ENCODE peak calls at places on chromosomes 1 and 21, in eight cellular contexts. H is GM12892, K is upper lobe of left lung, G is right lobe of liver, L is lower leg skin, O is uterus, F is IMR-90, M is stomach. S is an unnamed sample.

GRCh38 chr21:31497939-31498338 is 153.9 kb upstream of the TIAM1 start:
- DNase-seq in K (no peak), L (no peak), G (no peak), F (no peak), M (no peak), H (no peak), O (no peak), S (no peak)

GRCh38 chr1:224430511-224431113 is 4.0 kb downstream of the WDR26 start:
- DNase-seq in O (no peak), H (peak), G (no peak), M (no peak), K (no peak), L (peak), F (peak), S (peak)

GRCh38 chr21:39911792-39912191 is 44.6 kb downstream of the PCP4 start:
- DNase-seq in G (no peak), L (no peak), H (no peak), F (no peak), K (no peak), M (no peak), O (no peak), S (no peak)

GRCh38 chr1:218772575-218772974 is 401.1 kb upstream of the LYPLAL1 start:
- DNase-seq in M (no peak), F (peak), K (no peak), O (no peak), G (no peak), L (no peak), H (no peak), S (no peak)

GRCh38 chr1:159925713-159926066 is 383 bp upstream of the TAGLN2 start:
- DNase-seq in O (no peak), M (no peak), H (no peak), L (no peak), G (no peak), K (no peak), F (no peak), S (peak)

GRCh38 chr1:16126738-16127515 is 28.9 kb downstream of the EPHA2 start:
- DNase-seq in F (no peak), O (no peak), K (no peak), G (no peak), L (no peak), H (no peak), M (no peak), S (peak)

GRCh38 chr1:95117207-95118018 is at the start of gene TLCD4:
- DNase-seq in F (peak), H (peak), O (peak), G (peak), K (peak), L (no peak), M (peak), S (peak)

GRCh38 chr1:78005755-78006154 is 1.0 kb downstream of the DNAJB4 start:
- DNase-seq in O (peak), L (no peak), M (no peak), F (peak), H (no peak), K (no peak), G (no peak), S (peak)

GRCh38 chr1:59315529-59316433 is 18.9 kb downstream of the FGGY start:
- DNase-seq in K (no peak), O (no peak), M (no peak), L (no peak), G (no peak), F (no peak), H (no peak), S (no peak)

GRCh38 chr1:175481126-175482071 is 262.0 kb downstream of the TNR start:
- DNase-seq in K (no peak), M (no peak), F (peak), L (no peak), O (no peak), G (no peak), H (no peak), S (no peak)

GRCh38 chr1:226625832-226626576 is 77.4 kb downstream of the STUM start:
- DNase-seq in K (peak), M (no peak), F (no peak), H (no peak), G (peak), O (peak), L (no peak), S (no peak)

GRCh38 chr1:16153999-16154673 is 1.7 kb downstream of the EPHA2 start:
- DNase-seq in H (no peak), F (no peak), L (no peak), K (no peak), O (no peak), G (no peak), M (no peak), S (no peak)

GRCh38 chr21:25818156-25818950 is 83.6 kb downstream of the GABPA start:
- DNase-seq in H (no peak), G (no peak), F (no peak), K (no peak), M (no peak), L (no peak), O (no peak), S (no peak)

GRCh38 chr1:60281360-60281932 is 207.9 kb upstream of the C1orf87 start:
- DNase-seq in L (peak), M (peak), F (peak), G (peak), K (no peak), H (peak), O (peak), S (peak)

GRCh38 chr1:202297291-202297690 is 44.4 kb downstream of the UBE2T start:
- DNase-seq in H (no peak), L (no peak), M (no peak), G (no peak), K (no peak), F (no peak), O (no peak), S (no peak)

GRCh38 chr1:21647431-21648373 is 21.5 kb downstream of the RAP1GAP start:
- DNase-seq in F (peak), K (no peak), L (no peak), M (no peak), H (peak), O (no peak), G (peak), S (peak)

GRCh38 chr1:935751-936231 is 12.1 kb downstream of the SAMD11 start:
- DNase-seq in H (no peak), O (no peak), L (no peak), F (no peak), K (peak), M (no peak), G (no peak), S (no peak)

GRCh38 chr1:64624446-64624766 is 120.5 kb upstream of the RAVER2 start:
- DNase-seq in M (no peak), G (no peak), O (no peak), F (peak), L (no peak), H (no peak), K (no peak), S (no peak)

GRCh38 chr21:35102488-35103407 is 53.6 kb upstream of the RUNX1 start:
- DNase-seq in F (peak), K (no peak), O (no peak), H (peak), G (no peak), L (peak), M (peak), S (peak)

GRCh38 chr1:201122321-201123017 is 4.5 kb downstream of the ASCL5 start:
- DNase-seq in M (no peak), L (no peak), O (no peak), H (no peak), G (no peak), K (no peak), F (no peak), S (no peak)

GRCh38 chr1:240515505-240515904 is 96.5 kb downstream of the GREM2 start:
- DNase-seq in L (no peak), K (no peak), O (no peak), F (peak), M (no peak), G (no peak), H (no peak), S (no peak)

GRCh38 chr1:232793944-232794343 is 11.3 kb upstream of the MAP10 start:
- DNase-seq in O (no peak), H (no peak), F (peak), M (no peak), G (no peak), K (no peak), L (no peak), S (peak)

GRCh38 chr1:106954830-106955229 is 101.6 kb upstream of the PRMT6 start:
- DNase-seq in O (no peak), L (no peak), K (no peak), M (no peak), G (no peak), F (no peak), H (no peak), S (no peak)

DNA sequence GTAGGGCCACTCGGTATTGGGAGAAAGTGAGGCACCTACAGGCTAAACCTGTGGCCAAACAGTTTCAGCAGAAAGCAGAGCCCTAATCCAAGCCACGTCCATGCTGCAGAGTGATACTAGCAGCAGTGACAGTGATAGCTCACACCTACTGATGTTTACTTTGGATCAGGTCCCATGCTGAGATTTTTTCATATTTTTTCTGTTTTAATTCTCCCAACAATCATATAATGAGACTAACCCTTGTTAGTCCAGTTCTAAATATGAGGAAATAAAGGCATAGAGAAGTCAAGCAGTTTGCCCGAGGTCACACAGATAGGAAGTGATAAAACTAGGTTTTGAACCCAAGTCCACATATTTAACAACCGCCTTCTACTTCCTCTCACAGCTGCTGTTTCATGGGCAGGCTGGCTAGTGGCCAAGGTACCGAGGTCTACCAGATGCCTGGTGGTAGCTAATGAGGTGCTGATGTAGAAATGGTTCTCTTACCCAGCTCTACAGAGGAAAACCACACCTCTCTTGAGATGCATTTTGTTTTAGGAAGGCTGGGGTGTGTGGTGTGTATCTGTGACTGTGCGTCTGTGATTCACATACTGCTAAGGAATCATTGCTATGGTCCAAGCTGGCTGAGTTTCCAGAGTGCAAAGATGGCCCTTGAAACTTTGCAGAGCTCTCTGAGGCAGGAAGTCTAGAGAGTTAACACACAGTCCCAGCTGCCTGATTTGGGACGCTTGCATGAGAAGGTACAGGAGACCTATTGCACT is 80.3 kb upstream of the ARTN start:
- DNase-seq in L (peak), G (peak), M (peak), F (peak), H (no peak), O (peak), K (no peak), S (peak)
- TF ChIP-seq POLR2A in L (no peak), G (no peak), M (no peak), F (no peak), H (no peak), O (no peak), K (no peak), S (no peak)

GRCh38 chr1:25342846-25343245 is 4.7 kb downstream of the TMEM50A start:
- DNase-seq in H (no peak), F (no peak), K (no peak), O (no peak), M (no peak), G (no peak), L (no peak), S (no peak)

GRCh38 chr1:25343872-25344271 is 5.7 kb downstream of the TMEM50A start:
- DNase-seq in G (no peak), F (peak), M (no peak), H (no peak), L (no peak), K (no peak), O (no peak), S (no peak)

GRCh38 chr1:25341746-25342145 is 3.6 kb downstream of the TMEM50A start:
- DNase-seq in K (no peak), M (no peak), H (no peak), G (no peak), O (no peak), F (no peak), L (no peak), S (no peak)

GRCh38 chr1:25338188-25338981 is at the start of gene TMEM50A:
- DNase-seq in M (peak), H (peak), F (peak), K (peak), L (peak), G (peak), O (peak), S (peak)
- TF ChIP-seq POLR2A in M (peak), H (peak), F (peak), K (peak), L (no peak), G (peak), O (peak), S (peak)

DNA sequence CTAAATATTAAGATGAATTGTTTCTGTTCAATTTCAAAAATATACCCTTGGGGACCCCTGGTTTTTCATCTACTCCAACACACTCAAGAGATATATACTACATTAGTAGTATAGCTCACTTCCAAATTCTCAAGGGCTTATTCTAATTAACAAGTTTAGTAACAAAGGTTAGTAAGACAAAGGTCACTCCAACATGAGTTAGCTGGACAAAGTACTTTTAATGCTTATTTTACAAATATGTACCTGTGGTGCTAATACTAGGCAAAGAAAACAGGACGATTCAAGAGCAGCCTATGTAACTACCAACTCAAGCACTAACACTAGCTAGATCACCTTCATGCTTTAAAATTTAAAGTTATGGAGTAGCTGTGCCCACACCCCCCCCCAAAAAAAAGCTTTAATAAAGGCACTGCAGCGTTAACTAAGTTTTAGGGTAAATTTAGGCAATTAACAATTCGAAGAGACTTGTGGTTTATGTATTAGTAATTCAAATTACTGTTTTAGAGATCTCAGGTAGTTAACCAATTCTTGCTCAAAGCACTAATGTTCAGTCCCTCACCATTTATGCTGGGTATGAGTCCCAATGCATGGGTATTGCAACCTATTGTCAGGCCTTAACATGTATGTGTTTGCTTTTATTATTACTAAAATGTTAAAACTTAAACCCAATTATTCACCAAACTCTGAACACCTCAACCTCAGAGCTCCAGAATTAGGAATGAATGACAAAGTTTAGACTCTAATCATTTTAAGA is 14.1 kb downstream of the HNRNPU start:
- DNase-seq in O (no peak), H (no peak), L (no peak), K (no peak), G (no peak), F (no peak), M (no peak), S (no peak)
- TF ChIP-seq POLR2A in O (no peak), H (peak), L (no peak), K (no peak), G (no peak), F (peak), M (no peak), S (no peak)

DNA sequence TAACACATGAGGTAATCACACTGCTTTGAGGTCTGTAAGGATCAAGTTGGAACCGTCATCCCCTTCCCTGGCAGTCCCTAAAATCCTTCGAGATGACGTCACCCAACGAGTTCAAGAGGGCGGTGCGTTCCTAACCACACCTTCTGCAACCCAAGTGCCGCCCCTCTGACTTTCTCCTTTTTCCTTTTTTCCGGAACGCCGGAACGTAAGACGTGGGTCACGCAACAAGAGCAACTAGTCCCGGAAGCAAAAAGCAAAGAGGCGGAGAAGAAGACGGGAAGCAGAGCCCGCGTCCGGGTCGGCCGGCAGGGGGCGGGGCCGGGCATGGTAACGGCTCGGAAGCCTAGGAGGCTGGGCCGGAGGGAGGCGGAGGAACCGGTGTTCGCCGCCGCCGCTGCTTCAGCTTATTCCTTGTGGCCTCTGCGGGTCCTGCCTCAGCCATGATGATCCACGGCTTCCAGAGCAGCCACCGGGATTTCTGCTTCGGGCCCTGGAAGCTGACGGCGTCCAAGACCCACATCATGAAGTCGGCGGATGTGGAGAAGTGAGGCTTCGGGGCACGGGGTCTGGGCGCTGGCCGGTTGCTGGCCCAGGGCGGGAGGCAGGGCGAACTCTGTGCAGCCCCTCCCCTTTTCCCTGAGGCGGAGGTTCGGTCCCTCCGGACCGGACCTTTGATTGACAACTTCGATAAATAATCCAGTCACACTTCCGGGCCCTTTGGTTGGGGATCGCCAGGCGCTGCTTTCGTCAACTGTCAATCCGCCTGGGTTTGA is at the start of gene TIPRL:
- DNase-seq in K (peak), L (peak), O (peak), F (peak), M (peak), H (peak), G (peak), S (peak)
- TF ChIP-seq POLR2A in K (peak), L (no peak), O (peak), F (peak), M (no peak), H (peak), G (peak), S (peak)

GRCh38 chr1:234980657-234981396 is 147.8 kb downstream of the TOMM20 start:
- DNase-seq in K (peak), G (peak), O (peak), F (peak), L (peak), M (peak), H (peak), S (peak)
- TF ChIP-seq POLR2A in K (no peak), G (peak), O (peak), F (peak), L (no peak), M (no peak), H (peak), S (peak)

GRCh38 chr1:67404212-67404620 is 26.0 kb downstream of the SERBP1 start:
- DNase-seq in M (no peak), L (no peak), H (no peak), F (peak), O (no peak), K (no peak), G (no peak), S (no peak)
- TF ChIP-seq POLR2A in M (no peak), L (no peak), H (no peak), F (no peak), O (no peak), K (no peak), G (no peak), S (no peak)

DNA sequence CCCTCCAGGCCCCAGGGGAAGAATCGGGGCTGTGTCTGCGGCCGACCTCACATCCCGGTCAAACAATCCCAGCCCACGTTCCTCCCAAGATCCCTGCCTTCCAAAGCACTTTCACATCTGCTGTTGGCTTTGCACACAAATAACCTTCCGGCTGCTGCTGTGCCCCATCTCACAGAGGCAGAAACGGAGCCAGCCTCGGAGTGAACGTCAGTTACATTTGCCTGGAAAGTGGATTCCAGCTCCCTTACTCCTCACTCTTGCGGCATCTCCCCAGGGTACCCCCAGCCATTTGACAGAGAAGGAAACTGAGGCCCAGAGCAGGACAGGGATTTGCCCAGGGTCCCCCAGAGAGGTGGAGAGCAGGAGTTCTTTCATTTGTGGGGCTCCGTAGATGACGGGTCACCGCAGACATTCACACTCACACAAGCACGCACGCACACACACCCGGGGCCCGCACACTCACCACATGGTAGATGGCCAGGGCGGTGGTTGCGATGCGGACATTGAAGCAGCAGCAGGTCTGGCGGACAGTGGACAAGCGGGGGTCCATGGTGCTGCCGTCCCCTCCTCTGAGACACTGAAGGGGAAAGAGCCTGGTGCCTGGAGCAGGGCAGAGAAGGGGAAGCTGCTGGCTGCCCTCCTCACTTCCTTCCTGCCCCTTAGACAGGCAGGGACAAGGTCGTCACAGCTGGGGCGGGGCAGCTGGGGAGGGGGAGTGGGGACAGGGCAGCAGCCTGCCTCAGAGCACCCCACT is at the start of gene LAPTM5:
- DNase-seq in M (peak), K (peak), O (no peak), F (no peak), H (no peak), L (peak), G (peak), S (no peak)
- TF ChIP-seq POLR2A in M (no peak), K (peak), O (no peak), F (no peak), H (peak), L (no peak), G (peak), S (no peak)

DNA sequence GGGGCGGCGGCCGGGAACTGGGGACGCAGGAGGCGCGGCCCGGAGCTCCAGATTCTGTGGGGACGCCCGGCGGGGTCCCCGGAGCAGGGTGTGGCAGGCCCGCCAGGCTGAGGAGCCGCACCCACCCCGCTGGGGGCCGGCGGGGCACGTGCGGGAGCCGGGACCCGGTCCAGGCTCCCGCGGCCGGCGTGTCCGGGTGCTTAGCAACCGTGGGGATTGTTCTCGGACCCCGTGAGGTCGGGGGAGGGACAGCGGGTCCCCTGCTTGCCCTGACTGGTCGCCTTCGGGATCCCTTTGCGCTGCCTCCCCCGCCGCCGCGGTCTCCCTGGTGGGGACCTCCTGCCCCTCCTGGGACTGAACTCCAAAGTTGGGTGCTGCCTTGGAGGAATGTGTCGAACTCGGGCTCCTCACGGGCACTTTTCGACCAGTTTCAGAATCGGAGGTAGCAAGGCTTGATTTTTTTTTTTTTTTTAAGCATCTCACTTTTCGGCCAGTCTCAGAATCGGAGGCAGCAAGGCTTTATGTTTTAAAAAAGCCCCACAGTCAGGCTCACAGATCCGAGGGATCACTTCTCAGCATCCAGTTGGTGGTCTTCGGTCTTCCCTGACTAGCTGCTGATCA is 522 bp downstream of the FAM76A start:
- DNase-seq in F (peak), M (peak), L (peak), G (peak), K (no peak), O (peak), H (peak), S (peak)
- TF ChIP-seq POLR2A in F (no peak), M (no peak), L (no peak), G (no peak), K (no peak), O (no peak), H (no peak), S (no peak)

GRCh38 chr1:212302745-212303383 is 17.7 kb downstream of the PPP2R5A start:
- DNase-seq in H (no peak), M (no peak), G (no peak), F (peak), K (no peak), L (no peak), O (no peak), S (no peak)
- TF ChIP-seq POLR2A in H (no peak), M (no peak), G (no peak), F (no peak), K (no peak), L (no peak), O (no peak), S (no peak)